ENCODE peak calls at places on chromosome 2, in seven cellular contexts. One of them, this sample, is unnamed.

GRCh38 chr2:81181845-81182244 is 877.3 kb upstream of the LRRTM1 start:
- DNase-seq in heart right ventricle: no peak
- DNase-seq in naive thymus-derived CD8-positive, alpha-beta T cell: no peak
- DNase-seq in ELR: no peak
- DNase-seq in ELF-1: no peak
- DNase-seq in activated CD4-positive, alpha-beta T cell treated with anti-CD3 and anti-CD28 coated beads for 4 hours: no peak
- DNase-seq in ecto neural progenitor cell: no peak
- DNase-seq in this sample: no peak

GRCh38 chr2:154623819-154624218 is 74.7 kb upstream of the KCNJ3 start:
- DNase-seq in activated CD4-positive, alpha-beta T cell treated with anti-CD3 and anti-CD28 coated beads for 4 hours: no peak
- DNase-seq in ELF-1: peak
- DNase-seq in ecto neural progenitor cell: peak
- DNase-seq in naive thymus-derived CD8-positive, alpha-beta T cell: no peak
- DNase-seq in ELR: peak
- DNase-seq in heart right ventricle: peak
- DNase-seq in this sample: peak

GRCh38 chr2:64905338-64906024 is 83.7 kb upstream of the SLC1A4 start:
- DNase-seq in heart right ventricle: no peak
- DNase-seq in activated CD4-positive, alpha-beta T cell treated with anti-CD3 and anti-CD28 coated beads for 4 hours: no peak
- DNase-seq in ecto neural progenitor cell: no peak
- DNase-seq in ELR: no peak
- DNase-seq in ELF-1: no peak
- DNase-seq in naive thymus-derived CD8-positive, alpha-beta T cell: no peak
- DNase-seq in this sample: no peak

GRCh38 chr2:209422191-209422754 is 1.6 kb upstream of the MAP2 start:
- DNase-seq in activated CD4-positive, alpha-beta T cell treated with anti-CD3 and anti-CD28 coated beads for 4 hours: no peak
- DNase-seq in ELF-1: no peak
- DNase-seq in ELR: no peak
- DNase-seq in heart right ventricle: no peak
- DNase-seq in ecto neural progenitor cell: no peak
- DNase-seq in naive thymus-derived CD8-positive, alpha-beta T cell: no peak
- DNase-seq in this sample: no peak

GRCh38 chr2:61793389-61793836 is 60.4 kb downstream of the FAM161A start:
- DNase-seq in heart right ventricle: peak
- DNase-seq in ecto neural progenitor cell: peak
- DNase-seq in ELF-1: peak
- DNase-seq in naive thymus-derived CD8-positive, alpha-beta T cell: peak
- DNase-seq in ELR: peak
- DNase-seq in activated CD4-positive, alpha-beta T cell treated with anti-CD3 and anti-CD28 coated beads for 4 hours: peak
- DNase-seq in this sample: peak

GRCh38 chr2:1731963-1732768 is 12.1 kb downstream of the PXDN start:
- DNase-seq in ELR: peak
- DNase-seq in ELF-1: no peak
- DNase-seq in ecto neural progenitor cell: peak
- DNase-seq in activated CD4-positive, alpha-beta T cell treated with anti-CD3 and anti-CD28 coated beads for 4 hours: no peak
- DNase-seq in heart right ventricle: peak
- DNase-seq in naive thymus-derived CD8-positive, alpha-beta T cell: no peak
- DNase-seq in this sample: no peak

GRCh38 chr2:26169681-26170414 is 3.0 kb upstream of the GAREM2 start:
- DNase-seq in activated CD4-positive, alpha-beta T cell treated with anti-CD3 and anti-CD28 coated beads for 4 hours: no peak
- DNase-seq in ELF-1: no peak
- DNase-seq in heart right ventricle: no peak
- DNase-seq in naive thymus-derived CD8-positive, alpha-beta T cell: no peak
- DNase-seq in ELR: no peak
- DNase-seq in ecto neural progenitor cell: no peak
- DNase-seq in this sample: no peak

GRCh38 chr2:240983361-240983995 is 14.9 kb upstream of the SNED1 start:
- DNase-seq in ecto neural progenitor cell: peak
- DNase-seq in naive thymus-derived CD8-positive, alpha-beta T cell: peak
- DNase-seq in heart right ventricle: no peak
- DNase-seq in activated CD4-positive, alpha-beta T cell treated with anti-CD3 and anti-CD28 coated beads for 4 hours: peak
- DNase-seq in ELR: no peak
- DNase-seq in ELF-1: peak
- DNase-seq in this sample: no peak

GRCh38 chr2:182718459-182718858 is 2.4 kb downstream of the DNAJC10 start:
- DNase-seq in ELR: no peak
- DNase-seq in activated CD4-positive, alpha-beta T cell treated with anti-CD3 and anti-CD28 coated beads for 4 hours: no peak
- DNase-seq in ELF-1: no peak
- DNase-seq in heart right ventricle: no peak
- DNase-seq in naive thymus-derived CD8-positive, alpha-beta T cell: no peak
- DNase-seq in ecto neural progenitor cell: no peak
- DNase-seq in this sample: no peak

GRCh38 chr2:62231541-62231940 is 35.6 kb downstream of the B3GNT2 start:
- DNase-seq in naive thymus-derived CD8-positive, alpha-beta T cell: no peak
- DNase-seq in ecto neural progenitor cell: no peak
- DNase-seq in ELR: no peak
- DNase-seq in activated CD4-positive, alpha-beta T cell treated with anti-CD3 and anti-CD28 coated beads for 4 hours: no peak
- DNase-seq in heart right ventricle: no peak
- DNase-seq in ELF-1: no peak
- DNase-seq in this sample: no peak

GRCh38 chr2:44329343-44329742 is 32.0 kb downstream of the PREPL start:
- DNase-seq in ELR: no peak
- DNase-seq in naive thymus-derived CD8-positive, alpha-beta T cell: no peak
- DNase-seq in ELF-1: no peak
- DNase-seq in ecto neural progenitor cell: no peak
- DNase-seq in activated CD4-positive, alpha-beta T cell treated with anti-CD3 and anti-CD28 coated beads for 4 hours: no peak
- DNase-seq in heart right ventricle: no peak
- DNase-seq in this sample: no peak

GRCh38 chr2:67733517-67733916 is 329.3 kb downstream of the C1D start:
- DNase-seq in ELF-1: peak
- DNase-seq in ELR: peak
- DNase-seq in heart right ventricle: peak
- DNase-seq in naive thymus-derived CD8-positive, alpha-beta T cell: no peak
- DNase-seq in activated CD4-positive, alpha-beta T cell treated with anti-CD3 and anti-CD28 coated beads for 4 hours: no peak
- DNase-seq in ecto neural progenitor cell: peak
- DNase-seq in this sample: peak

GRCh38 chr2:176473851-176474250 is 204.6 kb downstream of the MTX2 start:
- DNase-seq in ecto neural progenitor cell: no peak
- DNase-seq in ELR: no peak
- DNase-seq in ELF-1: no peak
- DNase-seq in activated CD4-positive, alpha-beta T cell treated with anti-CD3 and anti-CD28 coated beads for 4 hours: no peak
- DNase-seq in heart right ventricle: no peak
- DNase-seq in naive thymus-derived CD8-positive, alpha-beta T cell: no peak
- DNase-seq in this sample: no peak

GRCh38 chr2:96159084-96159830 is 14.0 kb upstream of the DUSP2 start:
- DNase-seq in ecto neural progenitor cell: no peak
- DNase-seq in ELF-1: no peak
- DNase-seq in ELR: no peak
- DNase-seq in naive thymus-derived CD8-positive, alpha-beta T cell: peak
- DNase-seq in activated CD4-positive, alpha-beta T cell treated with anti-CD3 and anti-CD28 coated beads for 4 hours: peak
- DNase-seq in heart right ventricle: no peak
- DNase-seq in this sample: no peak

GRCh38 chr2:126891681-126892500 is 6.8 kb upstream of the TEX51 start:
- DNase-seq in ELF-1: no peak
- DNase-seq in ecto neural progenitor cell: peak
- DNase-seq in heart right ventricle: no peak
- DNase-seq in naive thymus-derived CD8-positive, alpha-beta T cell: no peak
- DNase-seq in activated CD4-positive, alpha-beta T cell treated with anti-CD3 and anti-CD28 coated beads for 4 hours: no peak
- DNase-seq in ELR: no peak
- DNase-seq in this sample: no peak

This sample was measured in AML-193.